ENCODE peak calls at places on chromosomes 16 and 17, in nine cellular contexts. F is MM.1S, B is IMR-90, Z is AG10803, I is SK-N-SH, G is kidney, N is GM23338, P is fibroblast of villous mesenchyme, U is GM20000. E is an unnamed sample.

GRCh38 chr16:27460213-27460612 is 58.2 kb downstream of the IL21R start:
- DNase-seq in F (no peak), B (no peak), Z (no peak), I (no peak), G (peak; percentile 75), N (no peak), P (no peak), U (no peak), E (no peak)

GRCh38 chr16:57155702-57156350 is 30.0 kb downstream of the PSME3IP1 start:
- DNase-seq in F (no peak), B (no peak), Z (no peak), I (no peak), G (no peak), N (no peak), P (no peak), U (no peak), E (no peak)

GRCh38 chr17:48609754-48610281 is 999 bp downstream of the HOXB7 start:
- DNase-seq in F (no peak), B (no peak), Z (no peak), I (no peak), G (no peak), N (peak; percentile 59), P (no peak), U (no peak), E (no peak)

GRCh38 chr16:57283214-57283955 is 1.1 kb downstream of the PLLP start:
- DNase-seq in F (no peak), B (no peak), Z (no peak), I (no peak), G (peak; percentile 84), N (peak; percentile 28), P (no peak), U (no peak), E (no peak)

GRCh38 chr16:24819462-24820040 is 26.2 kb upstream of the SLC5A11 start:
- DNase-seq in F (no peak), B (peak; percentile 16), Z (peak; percentile 60), I (no peak), G (no peak), N (no peak), P (peak; percentile 41), U (no peak), E (no peak)

GRCh38 chr17:18356624-18357023 is 6.7 kb downstream of the SHMT1 start:
- DNase-seq in F (no peak), B (peak; percentile 50), Z (peak; percentile 70), I (no peak), G (no peak), N (no peak), P (peak; percentile 84), U (no peak), E (no peak)

GRCh38 chr16:81293909-81294802 is 20.6 kb upstream of the GAN start:
- DNase-seq in F (no peak), B (peak; percentile 44), Z (no peak), I (no peak), G (no peak), N (no peak), P (peak; percentile 69), U (no peak), E (no peak)

GRCh38 chr17:57899822-57900221 is 50.0 kb upstream of the MRPS23 start:
- DNase-seq in F (no peak), B (no peak), Z (no peak), I (no peak), G (no peak), N (no peak), P (no peak), U (no peak), E (no peak)

GRCh38 chr16:85080923-85081498 is 31.3 kb downstream of the CIBAR2 start:
- DNase-seq in F (no peak), B (no peak), Z (no peak), I (no peak), G (peak; percentile 49), N (peak; percentile 45), P (peak; percentile 31), U (no peak), E (no peak)

GRCh38 chr17:29168079-29168758 is 12.0 kb downstream of the MYO18A start:
- DNase-seq in F (no peak), B (no peak), Z (no peak), I (no peak), G (no peak), N (no peak), P (no peak), U (no peak), E (no peak)

GRCh38 chr17:28425206-28425605 is 19.2 kb upstream of the SLC46A1 start:
- DNase-seq in F (no peak), B (no peak), Z (no peak), I (no peak), G (no peak), N (no peak), P (no peak), U (no peak), E (no peak)

GRCh38 chr17:33112763-33113162 is 121.1 kb downstream of the SPACA3 start:
- DNase-seq in F (no peak), B (peak; percentile 18), Z (peak; percentile 37), I (no peak), G (no peak), N (peak; percentile 7), P (no peak), U (no peak), E (no peak)

GRCh38 chr17:29389994-29390855 is at the start of gene TAOK1:
- DNase-seq in F (peak; percentile 98), B (peak; percentile 98), Z (peak; percentile 97), I (peak; percentile 99), G (peak; percentile 99), N (peak; percentile 99), P (peak; percentile 99), U (peak; percentile 97), E (peak; percentile 72)

GRCh38 chr17:68909066-68909465 is 46.1 kb downstream of the ABCA8 start:
- DNase-seq in F (no peak), B (peak; percentile 93), Z (peak; percentile 97), I (no peak), G (no peak), N (no peak), P (peak; percentile 98), U (peak; percentile 7), E (no peak)

GRCh38 chr17:51079049-51079448 is 41.6 kb downstream of the SPAG9 start:
- DNase-seq in F (no peak), B (peak; percentile 69), Z (peak; percentile 36), I (no peak), G (no peak), N (no peak), P (no peak), U (no peak), E (no peak)

GRCh38 chr16:57852189-57852588 is 49.9 kb upstream of the KIFC3 start:
- DNase-seq in F (peak; percentile 63), B (no peak), Z (no peak), I (no peak), G (no peak), N (no peak), P (no peak), U (no peak), E (no peak)

GRCh38 chr17:70166571-70166970 is 2.8 kb upstream of the KCNJ2 start:
- DNase-seq in F (no peak), B (no peak), Z (no peak), I (no peak), G (no peak), N (no peak), P (no peak), U (no peak), E (no peak)
- TF ChIP-seq CTCF in F (no peak), B (no peak), Z (no peak), I (no peak), G (no peak), N (no peak), P (no peak), U (no peak), E (no peak)

DNA sequence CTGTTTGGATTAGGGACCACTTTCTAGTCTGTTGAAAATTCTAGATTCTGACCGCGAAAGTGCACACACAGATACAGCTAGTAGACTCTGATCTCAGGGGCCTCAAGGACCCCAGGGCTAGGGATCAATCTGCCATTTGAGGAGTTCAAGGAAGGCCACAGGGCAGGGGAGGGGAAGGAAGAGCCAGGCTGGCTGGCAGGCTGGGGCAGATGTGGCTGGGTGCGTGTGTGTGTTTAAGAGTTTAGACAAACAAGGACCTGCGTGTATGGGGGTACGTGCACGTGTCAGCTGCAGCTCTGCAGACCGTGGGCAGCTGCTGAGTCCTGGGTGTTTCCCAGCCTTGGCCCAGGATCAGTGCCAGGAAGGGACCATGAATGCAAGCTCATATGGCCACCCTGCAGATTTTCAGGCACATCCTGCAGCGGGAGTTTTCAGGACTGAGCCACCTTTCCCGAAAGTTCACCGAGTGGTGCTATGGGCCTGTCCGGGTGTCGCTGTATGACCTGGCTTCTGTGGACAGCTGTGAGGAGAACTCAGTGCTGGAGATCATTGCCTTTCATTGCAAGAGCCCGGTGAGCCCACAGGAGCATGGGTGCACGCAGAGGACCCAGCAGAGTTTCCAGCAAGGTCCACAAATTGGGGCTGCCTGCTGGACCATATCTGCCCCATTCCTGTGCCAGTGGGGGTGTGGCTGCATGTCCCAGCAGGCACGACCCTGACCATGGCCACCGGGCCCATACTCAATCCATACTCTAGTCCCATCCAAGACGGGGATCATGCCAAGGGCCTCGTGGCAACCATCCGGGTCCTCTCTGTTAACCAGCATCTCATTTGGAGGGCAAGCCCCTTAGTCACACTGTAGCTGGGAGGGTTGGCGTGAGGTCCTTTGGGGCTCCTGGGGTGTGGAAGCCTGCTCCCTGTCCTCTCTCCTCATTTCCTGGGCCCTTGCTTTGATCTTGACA is 10.6 kb downstream of the TRPV2 start:
- DNase-seq in F (no peak), B (no peak), Z (no peak), I (no peak), G (no peak), N (no peak), P (peak; percentile 40), U (no peak), E (no peak)
- TF ChIP-seq CTCF in F (no peak), B (no peak), Z (no peak), I (no peak), G (no peak), N (no peak), P (no peak), U (no peak), E (no peak)

DNA sequence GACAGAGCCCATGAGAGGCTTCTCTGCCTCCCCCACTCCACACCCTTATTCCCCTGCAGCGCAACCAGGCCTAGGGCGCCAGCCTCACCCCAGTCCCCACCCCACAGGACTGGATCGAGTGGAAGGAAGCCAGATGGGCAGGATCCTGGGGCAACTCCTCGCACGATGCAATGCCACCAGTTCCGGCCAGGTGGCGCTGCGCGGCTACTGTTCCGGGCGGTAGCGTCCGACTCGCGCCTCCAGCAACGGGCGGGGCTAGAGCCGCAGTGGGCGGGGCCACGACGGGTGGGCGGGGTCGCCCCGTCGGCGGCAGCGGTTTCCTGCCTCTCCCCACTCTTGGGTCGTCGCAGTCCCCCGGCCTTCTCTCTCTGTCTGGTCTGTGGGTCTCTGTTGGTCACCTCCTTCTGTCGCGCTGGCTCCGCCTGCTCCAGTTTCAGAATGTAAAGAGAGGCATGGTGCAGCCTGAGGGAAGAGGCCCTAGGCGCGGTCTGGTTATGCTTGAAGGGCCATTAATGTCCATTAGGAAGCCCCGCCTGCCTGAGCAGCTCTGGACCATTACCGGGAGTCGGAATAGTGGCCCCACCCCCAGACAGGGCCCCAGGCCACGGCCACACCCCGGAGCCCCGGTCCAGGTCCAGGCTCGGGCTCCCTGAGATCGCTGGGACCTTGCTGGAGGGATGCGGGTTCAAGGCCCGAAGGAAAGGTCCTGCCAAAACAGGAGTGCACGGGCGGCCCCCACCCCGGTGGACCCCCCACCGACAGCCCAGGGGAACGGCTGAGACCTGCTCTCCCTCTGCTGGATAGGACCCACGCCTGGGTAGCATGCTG is 3.4 kb upstream of the NHERF2 start:
- DNase-seq in F (peak; percentile 87), B (peak; percentile 79), Z (peak; percentile 77), I (peak; percentile 97), G (peak; percentile 97), N (peak; percentile 89), P (peak; percentile 89), U (peak; percentile 99), E (peak; percentile 99)
- TF ChIP-seq CTCF in F (peak; percentile 91), B (peak; percentile 98), Z (peak; percentile 86), I (peak; percentile 89), G (peak; percentile 99), N (peak; percentile 98), P (peak; percentile 90), U (peak; percentile 94), E (peak; percentile 84)

GRCh38 chr17:27332485-27333409 is 38.8 kb downstream of the WSB1 start:
- DNase-seq in F (peak; percentile 92), B (peak; percentile 94), Z (peak; percentile 95), I (peak; percentile 92), G (peak; percentile 100), N (peak; percentile 98), P (peak; percentile 98), U (peak; percentile 86), E (peak; percentile 71)
- TF ChIP-seq CTCF in F (peak; percentile 73), B (peak; percentile 96), Z (peak; percentile 78), I (peak; percentile 88), G (peak; percentile 83), N (peak; percentile 81), P (peak; percentile 87), U (peak; percentile 63), E (peak; percentile 95)